ENCODE peak calls at places on chromosome 14, in seven cellular contexts. B is T-helper 9 cell; J is NCI-H1105; Q is erythroblast; K is fibroblast of the conjunctiva; M is MV-4-11; I is stimulated activated CD4-positive, alpha-beta T cell treated with anti-CD3 and anti-CD28 coated beads, Interleukin-1b, Interleukin-23, amount 100 ng/mL, for 1 hour. Y is an unnamed sample.

GRCh38 chr14:100140452-100141132 is 18.9 kb downstream of the DEGS2 start:
- DNase-seq in B (no peak), J (no peak), Q (peak), K (no peak), M (peak), I (no peak), Y (no peak)

GRCh38 chr14:84006643-84007137 is 1523.3 kb upstream of the FLRT2 start:
- DNase-seq in B (no peak), J (peak), Q (no peak), K (no peak), M (no peak), I (no peak), Y (peak)

GRCh38 chr14:61620130-61620946 is 75.0 kb upstream of the HIF1A start:
- DNase-seq in B (no peak), J (no peak), Q (no peak), K (peak), M (peak), I (no peak), Y (peak)

GRCh38 chr14:68886109-68886434 is 93.0 kb downstream of the ACTN1 start:
- DNase-seq in B (no peak), J (no peak), Q (no peak), K (no peak), M (no peak), I (no peak), Y (no peak)

GRCh38 chr14:100654814-100655795 is 67.9 kb upstream of the BEGAIN start:
- DNase-seq in B (peak), J (no peak), Q (peak), K (no peak), M (no peak), I (no peak), Y (no peak)

GRCh38 chr14:67773844-67774377 is 42.5 kb downstream of the ZFYVE26 start:
- DNase-seq in B (no peak), J (no peak), Q (no peak), K (no peak), M (no peak), I (no peak), Y (no peak)

GRCh38 chr14:29721586-29721985 is 206.1 kb downstream of the PRKD1 start:
- DNase-seq in B (no peak), J (no peak), Q (no peak), K (no peak), M (no peak), I (no peak), Y (no peak)

GRCh38 chr14:56787530-56787929 is 22.7 kb downstream of the OTX2 start:
- DNase-seq in B (no peak), J (no peak), Q (no peak), K (no peak), M (no peak), I (no peak), Y (peak)

GRCh38 chr14:106586098-106586704 is 1059.8 kb downstream of the TMEM121 start:
- DNase-seq in B (peak), J (peak), Q (peak), K (no peak), M (no peak), I (peak), Y (peak)

GRCh38 chr14:55600784-55601561 is 21.0 kb downstream of the KTN1 start:
- DNase-seq in B (no peak), J (no peak), Q (no peak), K (no peak), M (no peak), I (no peak), Y (peak)

GRCh38 chr14:101408077-101408831 is 153.0 kb upstream of the DIO3 start:
- DNase-seq in B (no peak), J (peak), Q (no peak), K (peak), M (no peak), I (no peak), Y (peak)

GRCh38 chr14:103698380-103699260 is 16.6 kb downstream of the XRCC3 start:
- DNase-seq in B (no peak), J (no peak), Q (no peak), K (no peak), M (no peak), I (no peak), Y (no peak)

GRCh38 chr14:69161590-69161989 is 8.7 kb upstream of the DCAF5 start:
- DNase-seq in B (no peak), J (no peak), Q (no peak), K (no peak), M (no peak), I (no peak), Y (no peak)

GRCh38 chr14:106518054-106518943 is 991.9 kb downstream of the TMEM121 start:
- DNase-seq in B (peak), J (no peak), Q (no peak), K (no peak), M (peak), I (peak), Y (peak)

GRCh38 chr14:35482994-35483515 is 50.9 kb upstream of the INSM2 start:
- DNase-seq in B (no peak), J (no peak), Q (peak), K (no peak), M (no peak), I (no peak), Y (no peak)

GRCh38 chr14:61454545-61454944 is 133.2 kb downstream of the PRKCH start:
- DNase-seq in B (no peak), J (peak), Q (no peak), K (no peak), M (no peak), I (no peak), Y (no peak)

GRCh38 chr14:70093156-70093555 is 95.6 kb downstream of the SLC8A3 start:
- DNase-seq in B (no peak), J (no peak), Q (no peak), K (no peak), M (no peak), I (no peak), Y (no peak)

Y was measured in MCF 10A.